ENCODE peak calls at places on chromosome 9, in six cellular contexts. V is HCT116, X is K562, R is GM12878, C is NT2/D1, W is SK-N-SH. S is an unnamed sample.

GRCh38 chr9:83062011-83062652 is 810 bp downstream of the RASEF start:
- DNase-seq in X (no peak), R (no peak), W (peak), C (peak), V (no peak), S (peak)

GRCh38 chr9:129382281-129383004 is 204.4 kb upstream of the IER5L start:
- DNase-seq in V (no peak), W (peak), C (no peak), R (no peak), X (no peak), S (no peak)

GRCh38 chr9:125332527-125332926 is 70.9 kb downstream of the GAPVD1 start:
- DNase-seq in X (no peak), C (no peak), W (no peak), V (no peak), R (peak), S (no peak)

GRCh38 chr9:77514886-77515711 is 133.0 kb downstream of the GNA14 start:
- DNase-seq in V (no peak), C (no peak), W (no peak), X (no peak), R (no peak), S (no peak)

GRCh38 chr9:104362912-104363472 is 141.1 kb upstream of the OR13F1 start:
- DNase-seq in C (no peak), R (no peak), V (no peak), W (no peak), X (no peak), S (no peak)

GRCh38 chr9:94892675-94893074 is 166.2 kb downstream of the AOPEP start:
- DNase-seq in V (no peak), C (no peak), R (no peak), W (no peak), X (no peak), S (no peak)

GRCh38 chr9:127219533-127219932 is 45.0 kb upstream of the GARNL3 start:
- DNase-seq in X (no peak), C (no peak), R (no peak), W (no peak), V (no peak), S (no peak)

GRCh38 chr9:136804509-136805206 is 3.1 kb upstream of the RABL6 start:
- DNase-seq in X (no peak), W (no peak), C (no peak), V (no peak), R (no peak), S (no peak)

GRCh38 chr9:17799383-17799782 is 220.5 kb downstream of the SH3GL2 start:
- DNase-seq in X (no peak), W (no peak), R (no peak), C (no peak), V (no peak), S (no peak)

GRCh38 chr9:17018001-17018491 is 116.8 kb upstream of the CNTLN start:
- DNase-seq in C (no peak), X (no peak), W (no peak), R (no peak), V (no peak), S (no peak)

GRCh38 chr9:122075135-122076030 is 17.7 kb downstream of the TTLL11 start:
- DNase-seq in X (no peak), R (no peak), W (no peak), V (no peak), C (no peak), S (no peak)

GRCh38 chr9:36188212-36188611 is 2.5 kb upstream of the CLTA start:
- DNase-seq in R (no peak), V (no peak), C (no peak), X (no peak), W (no peak), S (no peak)

GRCh38 chr9:72755836-72756235 is 197.0 kb downstream of the ALDH1A1 start:
- DNase-seq in R (no peak), C (no peak), W (no peak), V (no peak), X (no peak), S (no peak)

GRCh38 chr9:72978724-72979123 is 25.9 kb upstream of the ALDH1A1 start:
- DNase-seq in C (no peak), W (no peak), X (no peak), V (no peak), R (no peak), S (no peak)

GRCh38 chr9:88593537-88594185 is 58.7 kb downstream of the NXNL2 start:
- DNase-seq in R (peak), V (peak), C (peak), X (peak), W (peak), S (no peak)

GRCh38 chr9:92525306-92525705 is 10.5 kb downstream of the ECM2 start:
- DNase-seq in X (no peak), C (no peak), W (no peak), V (no peak), R (no peak), S (no peak)

GRCh38 chr9:114290561-114290986 is 32.3 kb upstream of the ORM1 start:
- DNase-seq in V (no peak), C (no peak), W (no peak), R (no peak), X (no peak), S (no peak)

GRCh38 chr9:109889456-109889855 is 109.5 kb downstream of the PALM2AKAP2 start:
- DNase-seq in V (no peak), R (no peak), C (no peak), X (no peak), W (no peak), S (no peak)

GRCh38 chr9:69370430-69370829 is 45.4 kb downstream of the ENTREP1 start:
- DNase-seq in V (no peak), W (no peak), C (no peak), R (no peak), X (no peak), S (no peak)

GRCh38 chr9:83649080-83649479 is 26.1 kb downstream of the IDNK start:
- DNase-seq in C (peak), R (no peak), V (peak), W (peak), X (peak), S (peak)

GRCh38 chr9:129328357-129329103 is 150.5 kb upstream of the IER5L start:
- DNase-seq in R (no peak), V (no peak), X (no peak), C (no peak), W (no peak), S (no peak)

GRCh38 chr9:86756576-86757381 is 190.5 kb downstream of the GAS1 start:
- DNase-seq in C (no peak), R (no peak), X (no peak), W (no peak), V (no peak), S (no peak)

GRCh38 chr9:96553070-96553469 is 66.6 kb downstream of the CDC14B start:
- DNase-seq in X (no peak), R (no peak), C (no peak), W (no peak), V (no peak), S (no peak)

GRCh38 chr9:116644099-116644688 is 42.9 kb upstream of the TRIM32 start:
- DNase-seq in W (no peak), C (no peak), R (no peak), V (no peak), X (no peak), S (no peak)

GRCh38 chr9:5500441-5501235 is 9.7 kb upstream of the PDCD1LG2 start:
- DNase-seq in X (no peak), R (no peak), C (no peak), V (no peak), W (peak), S (no peak)

GRCh38 chr9:118609355-118610044 is 759.7 kb downstream of the BRINP1 start:
- DNase-seq in C (no peak), R (no peak), X (no peak), W (no peak), V (no peak), S (no peak)

GRCh38 chr9:129669141-129669718 is 3.8 kb downstream of the PRRX2 start:
- DNase-seq in X (peak), C (no peak), V (no peak), W (no peak), R (no peak), S (no peak)

GRCh38 chr9:125805057-125805456 is 57.9 kb downstream of the PBX3 start:
- DNase-seq in W (no peak), C (no peak), R (no peak), V (no peak), X (no peak), S (no peak)

GRCh38 chr9:109249615-109250014 is 71.2 kb downstream of the EPB41L4B start:
- DNase-seq in R (no peak), W (peak), X (no peak), C (no peak), V (no peak), S (peak)

GRCh38 chr9:111728617-111729366 is 65.9 kb downstream of the SHOC1 start:
- DNase-seq in C (no peak), R (no peak), X (no peak), W (no peak), V (peak), S (no peak)

DNA sequence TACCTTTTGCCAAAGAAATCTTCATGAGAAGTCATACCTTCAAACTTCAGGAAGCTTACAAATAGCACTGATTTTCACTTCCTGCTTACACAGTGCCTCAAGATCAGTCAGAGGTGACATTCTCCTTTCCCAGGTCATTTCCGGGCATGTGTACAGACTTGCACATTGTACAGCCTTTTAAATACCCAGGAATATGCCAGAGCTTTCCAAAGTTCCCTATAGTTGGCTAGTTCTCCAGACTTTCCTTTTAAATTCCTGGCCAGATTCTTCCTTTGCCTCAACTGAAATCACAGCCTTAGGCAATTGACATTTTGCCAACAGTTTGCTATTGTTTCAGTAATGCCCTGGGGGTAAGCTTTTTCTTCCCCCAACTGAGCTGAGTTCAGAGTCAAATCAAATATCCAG is 47.2 kb downstream of the RFX3 start:
- DNase-seq in X (no peak), C (no peak), V (no peak), W (no peak), R (peak), S (no peak)
- TF ChIP-seq YY1 in X (no peak), C (no peak), V (no peak), W (no peak), R (no peak), S (no peak)

DNA sequence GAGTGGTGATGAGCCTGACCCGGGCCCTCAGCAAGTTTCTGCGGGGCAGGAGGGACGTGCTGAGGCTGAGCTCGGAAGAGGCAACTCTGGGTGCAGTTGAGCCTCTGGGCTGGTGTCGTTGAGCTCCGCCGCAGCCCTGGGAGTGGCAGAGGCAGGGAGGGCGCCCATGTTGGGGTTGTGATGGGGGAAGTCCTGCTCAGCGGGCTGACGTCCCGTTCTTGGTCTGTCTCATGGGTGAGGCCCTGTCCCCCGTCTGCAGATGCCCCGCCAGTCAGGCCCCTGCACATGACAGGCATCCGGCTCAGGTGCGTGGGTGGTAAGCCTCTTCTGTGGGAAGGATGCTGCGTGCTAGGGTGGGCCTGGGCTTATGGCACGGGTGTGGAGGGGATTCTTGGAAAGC is 64.3 kb downstream of the RXRA start:
- DNase-seq in V (no peak), C (no peak), W (no peak), X (no peak), R (no peak), S (no peak)
- TF ChIP-seq YY1 in V (no peak), C (no peak), W (no peak), X (no peak), R (peak), S (no peak)

GRCh38 chr9:132372177-132373095 is 17.6 kb upstream of the SETX start:
- DNase-seq in V (no peak), W (peak), C (no peak), R (no peak), X (no peak), S (no peak)
- TF ChIP-seq YY1 in V (no peak), W (no peak), C (no peak), R (no peak), X (no peak), S (no peak)

GRCh38 chr9:81621111-81621510 is 68.2 kb downstream of the TLE1 start:
- DNase-seq in C (peak), W (no peak), V (no peak), R (no peak), X (no peak), S (no peak)

GRCh38 chr9:81621785-81622243 is 67.5 kb downstream of the TLE1 start:
- DNase-seq in R (no peak), W (no peak), X (no peak), C (peak), V (no peak), S (peak)

GRCh38 chr9:81620009-81620405 is 69.3 kb downstream of the TLE1 start:
- DNase-seq in V (no peak), C (no peak), W (no peak), X (no peak), R (no peak), S (no peak)

GRCh38 chr9:81623778-81624177 is 65.6 kb downstream of the TLE1 start:
- DNase-seq in W (no peak), R (no peak), V (no peak), X (no peak), C (no peak), S (no peak)

DNA sequence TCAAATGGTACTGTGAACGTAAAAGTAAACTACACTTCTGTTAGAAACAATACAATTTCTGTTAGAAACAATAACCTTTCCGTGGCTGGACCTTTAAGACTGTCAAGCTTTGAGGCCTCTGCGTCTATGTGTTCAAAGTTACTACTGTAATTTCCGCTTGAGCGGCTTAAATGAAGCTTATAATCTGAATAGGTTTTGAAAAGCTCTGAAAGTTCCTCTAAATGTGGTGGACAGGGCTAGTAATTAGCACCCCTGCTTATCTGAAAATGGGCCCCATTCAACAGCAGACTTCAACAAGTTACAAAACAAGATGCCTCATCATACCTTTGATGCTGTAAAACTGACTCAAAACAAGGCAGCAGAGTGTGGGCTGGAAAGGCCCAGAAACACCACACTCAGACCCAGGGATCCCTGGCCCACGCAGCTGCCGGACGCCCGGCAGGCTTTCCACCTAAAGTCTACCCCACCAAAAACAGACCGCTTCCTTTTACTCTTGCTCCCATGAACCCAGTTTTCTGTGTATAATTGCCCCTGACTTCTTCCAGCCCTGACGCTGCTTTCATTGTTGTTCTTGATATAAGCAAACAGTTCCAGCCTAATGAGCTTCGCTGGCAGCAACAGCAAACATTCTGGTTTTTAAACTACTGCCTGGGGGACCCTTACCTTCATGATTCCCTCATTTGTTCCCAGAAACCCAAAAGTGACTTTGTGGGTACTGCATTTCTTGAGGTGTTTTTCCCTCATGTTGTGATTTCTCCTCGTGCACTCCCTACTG is 66.7 kb downstream of the TLE1 start:
- DNase-seq in C (no peak), W (no peak), X (no peak), V (no peak), R (no peak), S (no peak)
- TF ChIP-seq YY1 in C (no peak), W (no peak), X (no peak), V (no peak), R (no peak), S (no peak)

DNA sequence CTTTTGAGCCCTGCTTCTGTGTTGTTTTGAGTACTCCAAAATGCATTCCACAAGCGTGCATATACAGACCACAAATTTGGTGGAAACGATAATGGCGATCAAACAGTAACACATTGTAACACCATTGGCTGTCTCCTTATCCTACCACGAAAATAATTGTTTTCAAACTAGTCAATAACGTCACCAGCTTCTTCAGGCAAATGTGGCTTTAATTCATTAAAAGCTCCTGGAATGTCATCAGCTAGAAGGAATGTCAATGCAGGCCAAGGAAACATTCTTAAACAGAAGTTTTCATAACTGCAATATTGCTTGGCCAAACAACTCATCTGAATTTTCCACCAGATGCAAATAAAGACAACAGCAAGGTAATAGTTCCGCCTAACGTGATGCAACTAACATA is 71.6 kb upstream of the XPA start:
- DNase-seq in C (no peak), X (no peak), W (no peak), V (no peak), R (no peak), S (no peak)
- TF ChIP-seq YY1 in C (no peak), X (no peak), W (no peak), V (no peak), R (no peak), S (no peak)

DNA sequence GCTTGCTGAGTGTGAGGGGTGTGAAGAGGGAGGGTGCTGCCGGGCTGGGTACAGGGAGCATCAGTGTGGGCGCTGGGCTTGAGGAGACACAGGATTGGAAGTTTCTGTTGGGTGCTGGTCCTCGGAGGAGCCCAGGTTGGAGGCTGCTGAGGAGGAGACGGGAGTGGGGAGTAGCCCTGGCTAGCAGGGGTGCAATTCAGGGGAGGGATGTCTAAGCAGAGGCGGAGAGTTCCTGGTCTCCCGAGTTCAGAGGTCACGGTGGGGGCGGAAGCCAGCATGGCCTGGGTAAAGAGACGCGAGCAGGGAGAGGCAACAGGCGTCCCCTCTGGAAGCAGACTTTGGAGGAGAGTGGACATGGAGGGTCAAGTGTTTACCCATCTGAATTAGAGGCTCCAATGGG is 62.7 kb upstream of the CACNA1B start:
- DNase-seq in C (no peak), X (no peak), V (no peak), W (no peak), R (no peak), S (no peak)
- TF ChIP-seq YY1 in C (no peak), X (no peak), V (no peak), W (no peak), R (no peak), S (no peak)

S was measured in H1.